ENCODE peak calls at places on chromosome 11, in four cellular contexts. O is body of pancreas, D is DND-41, L is ovary. I is an unnamed sample.

GRCh38 chr11:66976048-66976467 is 954 bp downstream of the C11orf86 start:
- DNase-seq in O (no peak), D (peak; percentile 60), L (no peak), I (no peak)

GRCh38 chr11:95231881-95232605 is 1.0 kb upstream of the SESN3 start:
- DNase-seq in O (peak; percentile 75), D (no peak), L (peak; percentile 83), I (peak; percentile 72)

GRCh38 chr11:112292785-112293407 is 32.2 kb upstream of the PLET1 start:
- DNase-seq in O (peak; percentile 19), D (no peak), L (no peak), I (peak; percentile 83)

GRCh38 chr11:91686700-91687099 is 537.9 kb upstream of the FAT3 start:
- DNase-seq in O (no peak), D (no peak), L (no peak), I (no peak)

GRCh38 chr11:128297111-128297651 is 290.2 kb downstream of the ETS1 start:
- DNase-seq in O (no peak), D (peak; percentile 21), L (no peak), I (no peak)

GRCh38 chr11:71129624-71130023 is 122.8 kb downstream of the SHANK2 start:
- DNase-seq in O (no peak), D (no peak), L (no peak), I (no peak)

GRCh38 chr11:125990244-125990643 is 44.4 kb downstream of the VSIG10L2 start:
- DNase-seq in O (peak; percentile 25), D (no peak), L (peak; percentile 46), I (peak; percentile 71)

GRCh38 chr11:95349345-95349942 is 118.4 kb upstream of the SESN3 start:
- DNase-seq in O (no peak), D (no peak), L (no peak), I (no peak)

GRCh38 chr11:83998921-83999320 is 712.8 kb upstream of the CCDC90B start:
- DNase-seq in O (no peak), D (no peak), L (no peak), I (no peak)

GRCh38 chr11:20963596-20963995 is 294.2 kb downstream of the NELL1 start:
- DNase-seq in O (no peak), D (no peak), L (no peak), I (no peak)

GRCh38 chr11:77066229-77067023 is at the start of gene CAPN5:
- DNase-seq in O (peak; percentile 95), D (peak; percentile 89), L (peak; percentile 94), I (peak; percentile 95)

GRCh38 chr11:32034149-32034548 is 56.7 kb upstream of the RCN1 start:
- DNase-seq in O (no peak), D (no peak), L (no peak), I (no peak)

GRCh38 chr11:15107730-15108515 is 6.8 kb upstream of the INSC start:
- DNase-seq in O (no peak), D (no peak), L (no peak), I (no peak)

GRCh38 chr11:109770323-109770722 is 322.9 kb upstream of the ZC3H12C start:
- DNase-seq in O (no peak), D (no peak), L (no peak), I (no peak)

GRCh38 chr11:91926967-91927366 is 297.7 kb upstream of the FAT3 start:
- DNase-seq in O (peak; percentile 26), D (no peak), L (no peak), I (peak; percentile 53)

GRCh38 chr11:118450451-118450850 is 14.2 kb downstream of the KMT2A start:
- DNase-seq in O (no peak), D (no peak), L (no peak), I (no peak)

GRCh38 chr11:736431-736830 is 10.8 kb upstream of the TALDO1 start:
- DNase-seq in O (no peak), D (no peak), L (no peak), I (no peak)

GRCh38 chr11:35302388-35302787 is 117.0 kb downstream of the SLC1A2 start:
- DNase-seq in O (no peak), D (no peak), L (no peak), I (no peak)

GRCh38 chr11:61532136-61533038 is 23.8 kb downstream of the LRRC10B start:
- DNase-seq in O (peak; percentile 49), D (peak; percentile 51), L (no peak), I (no peak)

GRCh38 chr11:122033193-122033592 is 82.8 kb downstream of the BLID start:
- DNase-seq in O (no peak), D (no peak), L (no peak), I (no peak)

GRCh38 chr11:76256448-76256847 is 50.1 kb upstream of the WNT11 start:
- DNase-seq in O (no peak), D (no peak), L (no peak), I (no peak)

GRCh38 chr11:111922803-111923202 is 4.1 kb downstream of the C11orf52 start:
- DNase-seq in O (peak; percentile 75), D (no peak), L (peak; percentile 67), I (peak; percentile 72)

GRCh38 chr11:68946416-68947090 is 34.2 kb downstream of the MRGPRD start:
- DNase-seq in O (no peak), D (no peak), L (peak; percentile 53), I (peak; percentile 37)

GRCh38 chr11:110777765-110778164 is 65.5 kb upstream of the ARHGAP20 start:
- DNase-seq in O (no peak), D (no peak), L (no peak), I (no peak)

GRCh38 chr11:123194308-123195181 is 503 bp downstream of the CLMP start:
- DNase-seq in O (no peak), D (no peak), L (peak; percentile 51), I (no peak)

GRCh38 chr11:123594188-123594901 is 60.1 kb downstream of the SCN3B start:
- DNase-seq in O (no peak), D (no peak), L (no peak), I (no peak)

GRCh38 chr11:96207459-96208449 is 135.2 kb downstream of the MAML2 start:
- DNase-seq in O (no peak), D (peak; percentile 41), L (no peak), I (no peak)

GRCh38 chr11:83773950-83774880 is 488.0 kb upstream of the CCDC90B start:
- DNase-seq in O (no peak), D (no peak), L (no peak), I (no peak)

GRCh38 chr11:44779736-44780520 is 53.2 kb downstream of the TSPAN18 start:
- DNase-seq in O (no peak), D (no peak), L (no peak), I (no peak)

GRCh38 chr11:117875397-117876048 is 935 bp downstream of the FXYD6 start:
- DNase-seq in O (no peak), D (peak; percentile 72), L (peak; percentile 46), I (no peak)

GRCh38 chr11:73907191-73907590 is 30.4 kb downstream of the PAAF1 start:
- DNase-seq in O (no peak), D (no peak), L (no peak), I (no peak)

GRCh38 chr11:45907911-45908370 is 870 bp upstream of the FREY1 start:
- DNase-seq in O (peak; percentile 90), D (no peak), L (no peak), I (no peak)
- H3K27ac ChIP-seq in O (peak overlapping the region; percentile 83), D (no peak overlapping the region), L (no peak overlapping the region), I (no peak overlapping the region)

DNA sequence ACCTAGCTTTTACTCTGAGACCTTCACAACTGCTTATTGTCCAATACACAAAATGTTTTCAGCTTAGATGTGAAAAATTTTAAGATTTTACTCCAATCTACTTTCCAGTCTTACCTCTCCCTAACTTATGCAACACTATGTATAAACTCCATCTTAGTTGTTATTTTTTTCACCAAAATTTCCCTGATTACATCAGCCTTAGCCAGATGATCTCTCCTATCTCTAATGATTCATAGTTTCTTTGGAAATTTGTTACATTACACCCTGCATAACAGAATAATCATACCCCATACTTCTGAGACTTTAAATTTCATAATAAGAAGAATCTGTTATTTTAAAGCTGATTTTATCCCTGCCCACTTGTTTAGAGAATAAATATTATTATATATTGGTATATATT is 620.9 kb upstream of the ANO3 start:
- DNase-seq in O (no peak), D (no peak), L (no peak), I (no peak)
- H3K4me1 ChIP-seq in O (no peaks in the 10 kb centered on the region), D (no peaks in the 10 kb centered on the region), L (no peaks in the 10 kb centered on the region), I (no peaks in the 10 kb centered on the region)

GRCh38 chr11:59550368-59550841 is 39.1 kb downstream of the OR4D9 start:
- DNase-seq in O (peak; percentile 87), D (peak; percentile 93), L (peak; percentile 78), I (peak; percentile 68)
- TF ChIP-seq CTCF in O (peak; percentile 30), D (peak; percentile 60), L (no peak), I (peak; percentile 72)

DNA sequence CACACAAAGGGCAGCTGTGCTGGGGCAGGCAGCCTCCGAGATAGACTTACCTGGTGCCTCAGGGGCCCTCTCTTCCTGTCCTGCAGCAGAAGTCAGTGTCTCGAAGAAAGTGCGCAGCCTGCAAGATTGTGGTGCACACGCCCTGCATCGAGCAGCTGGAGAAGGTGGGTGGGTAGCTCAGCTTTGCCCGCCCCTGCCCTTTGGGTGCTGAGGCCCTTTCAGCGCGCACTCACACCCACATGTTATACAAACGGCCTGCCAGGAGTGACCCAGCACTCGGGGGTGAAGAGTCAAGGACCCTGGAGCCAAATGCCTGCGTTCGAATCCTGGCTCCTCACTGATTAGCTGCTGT is 13.6 kb upstream of the MDK start:
- DNase-seq in O (no peak), D (no peak), L (no peak), I (no peak)
- H3K27ac ChIP-seq in O (no peak overlapping the region), D (no peak overlapping the region), L (no peak overlapping the region), I (no peak overlapping the region)

DNA sequence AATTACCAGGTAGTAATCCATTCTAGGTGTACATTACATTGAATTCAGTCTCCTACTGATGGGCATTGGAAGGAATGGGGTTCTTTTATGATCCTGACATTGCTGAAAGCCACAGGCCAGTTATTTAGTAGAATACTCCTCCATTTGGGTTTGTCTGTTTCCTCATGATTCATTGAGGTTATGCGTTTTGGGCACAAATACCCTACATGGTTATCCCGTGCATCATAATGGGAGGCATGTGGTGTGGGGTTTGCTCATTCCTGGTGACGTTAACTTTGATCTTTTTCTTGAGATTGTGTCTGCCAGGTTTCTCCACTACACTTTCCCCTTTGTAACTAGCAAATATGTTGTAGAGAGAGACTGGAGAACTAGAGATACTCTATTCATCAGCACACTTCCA is 5.5 kb downstream of the FOLR3 start:
- DNase-seq in O (no peak), D (no peak), L (no peak), I (no peak)
- H3K4me1 ChIP-seq in O (peaks cover 3% of the 10 kb centered on the region), D (peaks cover 3% of the 10 kb centered on the region), L (no peaks in the 10 kb centered on the region), I (no peaks in the 10 kb centered on the region)

GRCh38 chr11:30049214-30049613 is 32.4 kb upstream of the KCNA4 start:
- DNase-seq in O (no peak), D (no peak), L (no peak), I (no peak)
- TF ChIP-seq CTCF in O (no peak), D (no peak), L (no peak), I (no peak)

GRCh38 chr11:6693342-6694228 is 10.4 kb upstream of the MRPL17 start:
- DNase-seq in O (no peak), D (no peak), L (no peak), I (peak; percentile 53)
- H3K27ac ChIP-seq in O (no peak overlapping the region), D (no peak overlapping the region), L (no peak overlapping the region), I (no peak overlapping the region)

GRCh38 chr11:101797335-101797734 is 117.5 kb upstream of the CEP126 start:
- DNase-seq in O (no peak), D (no peak), L (no peak), I (no peak)
- H3K4me1 ChIP-seq in O (no peaks in the 10 kb centered on the region), D (no peaks in the 10 kb centered on the region), L (no peaks in the 10 kb centered on the region), I (no peaks in the 10 kb centered on the region)

I was measured in tibial artery.